ENCODE peak calls at places on chromosome 20, in five cellular contexts. T is stimulated activated CD4-positive, alpha-beta T cell treated with anti-CD3 and anti-CD28 coated beads, Interleukin-4, amount 100 ng/mL, for 48 hours; I is effector memory CD4-positive, alpha-beta T cell; B is NCI-H2029; N is stimulated activated naive CD8-positive, alpha-beta T cell treated with anti-CD3 and anti-CD28 coated beads, Interleukin-15, Interleukin-2, amounts not matched to agents 100 U/mL and 50 U/mL, for 24 hours. P is an unnamed sample.

GRCh38 chr20:18428490-18429173 is 38.2 kb downstream of the DZANK1 start:
- DNase-seq in T (no peak), N (no peak), B (no peak), I (no peak), P (peak)

GRCh38 chr20:61588356-61589054 is 336.4 kb downstream of the CDH4 start:
- DNase-seq in T (no peak), I (no peak), B (no peak), N (no peak), P (no peak)

GRCh38 chr20:59780494-59781185 is 152.8 kb downstream of the SYCP2 start:
- DNase-seq in I (no peak), B (no peak), T (no peak), N (no peak), P (no peak)

GRCh38 chr20:45910670-45911485 is 1.1 kb downstream of the PLTP start:
- DNase-seq in B (peak), T (peak), N (peak), I (peak), P (no peak)

GRCh38 chr20:38187512-38187911 is 22.4 kb upstream of the TGM2 start:
- DNase-seq in I (no peak), T (no peak), N (no peak), B (no peak), P (no peak)

GRCh38 chr20:35653893-35654292 is 10.8 kb downstream of the CPNE1 start:
- DNase-seq in B (no peak), N (no peak), T (no peak), I (no peak), P (no peak)

GRCh38 chr20:25145131-25145530 is 50.4 kb upstream of the ENTPD6 start:
- DNase-seq in I (no peak), N (no peak), B (no peak), T (no peak), P (no peak)

GRCh38 chr20:54251093-54251492 is 43.2 kb downstream of the PFDN4 start:
- DNase-seq in N (no peak), I (no peak), T (no peak), B (no peak), P (no peak)

GRCh38 chr20:57714409-57715267 is 4.8 kb upstream of the PMEPA1 start:
- DNase-seq in N (no peak), T (no peak), I (no peak), B (no peak), P (no peak)

GRCh38 chr20:38894091-38894847 is 31.9 kb upstream of the FAM83D start:
- DNase-seq in T (no peak), B (peak), N (no peak), I (no peak), P (no peak)

P was measured in LNCaP clone FGC.